ENCODE peak calls at places on chromosome 13, in four cellular contexts. J, U, F and Z are unnamed samples.

GRCh38 chr13:58542530-58542929 is 911.0 kb downstream of the PCDH17 start:
- DNase-seq in F (no peak), J (no peak), U (no peak), Z (no peak)

GRCh38 chr13:63044617-63045016 is 1629.0 kb upstream of the PCDH20 start:
- DNase-seq in U (no peak), J (no peak), F (no peak), Z (no peak)

GRCh38 chr13:40814803-40815202 is 25.4 kb downstream of the SLC25A15 start:
- DNase-seq in U (no peak), F (no peak), J (no peak), Z (no peak)

GRCh38 chr13:33434676-33435075 is 149.1 kb upstream of the STARD13 start:
- DNase-seq in F (no peak), J (no peak), U (no peak), Z (no peak)

GRCh38 chr13:32804673-32805260 is 211.5 kb upstream of the KL start:
- DNase-seq in U (no peak), F (no peak), J (no peak), Z (no peak)

GRCh38 chr13:39016789-39017188 is 21.1 kb downstream of the PROSER1 start:
- DNase-seq in F (peak; percentile 19), J (no peak), U (no peak), Z (peak; percentile 18)

GRCh38 chr13:59464926-59465325 is 698.8 kb downstream of the DIAPH3 start:
- DNase-seq in U (no peak), F (no peak), J (no peak), Z (no peak)

GRCh38 chr13:52751196-52751595 is 11.6 kb upstream of the CNMD start:
- DNase-seq in J (no peak), F (no peak), U (no peak), Z (no peak)

GRCh38 chr13:49607761-49608160 is 20.5 kb upstream of the ARL11 start:
- DNase-seq in U (no peak), J (no peak), F (no peak), Z (no peak)

GRCh38 chr13:76012091-76012721 is 376.1 kb downstream of the LMO7 start:
- DNase-seq in J (no peak), U (no peak), F (no peak), Z (no peak)

GRCh38 chr13:59677966-59678814 is 485.5 kb downstream of the DIAPH3 start:
- DNase-seq in U (peak; percentile 50), F (peak; percentile 16), J (no peak), Z (peak; percentile 25)

GRCh38 chr13:73173160-73173905 is 114.5 kb downstream of the KLF5 start:
- DNase-seq in J (no peak), F (no peak), U (no peak), Z (no peak)
- TF ChIP-seq POLR2AphosphoS5 in J (no peak), F (no peak), U (no peak), Z (no peak)

DNA sequence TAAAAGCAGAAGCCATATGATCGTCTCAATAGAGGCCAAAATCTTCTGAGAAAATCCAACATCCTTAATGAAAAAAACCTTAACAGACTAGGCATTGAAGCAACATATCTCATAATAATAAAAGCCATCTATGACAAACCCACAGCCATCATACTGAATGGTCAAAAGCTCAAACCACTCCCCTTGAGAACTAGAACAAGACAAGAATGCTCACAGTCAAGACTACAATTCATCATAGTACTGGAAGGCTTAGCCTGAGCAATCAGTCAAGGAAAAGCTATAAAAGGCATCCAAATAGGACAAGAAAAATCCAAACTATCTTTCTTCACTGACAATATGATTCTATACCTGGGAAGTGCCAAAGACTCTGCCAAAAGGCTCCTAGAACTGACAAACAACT is 2668.2 kb upstream of the PCDH20 start:
- DNase-seq in F (no peak), U (no peak), J (no peak), Z (no peak)
- TF ChIP-seq SPI1 in F (no peak), U (no peak), J (no peak), Z (no peak)

GRCh38 chr13:35953537-35954206 is 177.5 kb downstream of the DCLK1 start:
- DNase-seq in F (peak; percentile 5), U (peak; percentile 8), J (no peak), Z (no peak)
- TF ChIP-seq POLR2AphosphoS5 in F (no peak), U (no peak), J (no peak), Z (no peak)

DNA sequence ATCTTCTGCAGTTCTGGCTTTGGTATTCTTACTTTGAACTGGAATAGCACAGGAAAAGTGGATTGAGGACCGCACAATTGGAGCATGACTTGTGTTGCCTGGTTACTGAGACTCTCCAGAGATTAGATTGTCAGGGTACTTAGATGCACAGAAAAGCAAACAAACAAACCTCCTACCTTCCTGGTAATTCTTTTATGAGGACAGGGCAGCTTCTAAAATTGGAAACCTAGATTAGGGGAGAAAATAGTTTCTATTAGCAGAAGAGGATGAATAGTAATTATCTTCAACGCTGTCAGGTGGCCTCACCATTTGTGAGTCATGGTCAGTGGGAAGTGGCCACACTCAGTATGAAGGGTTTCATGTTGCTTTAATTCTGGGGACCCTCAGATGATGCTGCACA is 106.7 kb downstream of the LACC1 start:
- DNase-seq in F (no peak), J (no peak), U (no peak), Z (no peak)
- TF ChIP-seq SPI1 in F (no peak), J (no peak), U (no peak), Z (no peak)

DNA sequence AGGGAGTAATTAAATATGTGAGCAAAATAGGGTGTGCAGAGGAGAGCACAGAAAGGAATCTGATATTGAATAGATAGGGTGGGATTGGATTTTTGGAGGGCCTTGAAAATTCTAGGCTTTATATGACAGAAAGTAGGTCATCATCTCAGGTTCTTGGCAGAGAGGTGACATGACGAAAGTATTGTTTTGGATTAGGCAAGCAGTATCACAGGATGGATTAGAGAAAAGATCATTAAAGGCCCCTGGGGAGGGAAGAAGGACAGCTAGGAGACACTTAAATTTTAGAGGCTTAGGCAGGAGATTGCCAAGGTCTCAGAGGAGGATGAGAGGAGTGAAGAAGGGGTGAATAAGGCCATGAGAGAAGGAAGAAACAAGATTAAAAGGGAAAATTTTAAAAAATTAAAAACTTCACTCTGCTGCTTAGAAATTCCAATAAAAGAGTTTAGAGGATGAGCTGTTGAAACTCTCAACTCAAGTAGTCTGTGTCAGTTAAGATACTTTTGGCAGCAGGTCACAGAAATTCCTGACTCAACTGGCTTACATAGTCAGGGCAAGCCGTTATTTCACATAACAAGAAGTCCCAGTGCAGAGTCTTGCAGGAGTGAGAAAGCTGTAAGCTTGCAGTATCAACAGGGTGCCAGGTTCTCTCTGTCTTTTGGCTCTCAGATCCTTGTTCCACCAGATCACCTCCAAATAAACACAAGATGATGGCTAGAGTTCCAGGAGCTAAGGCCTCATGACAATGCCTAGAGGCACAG is 8.8 kb downstream of the GPC6 start:
- DNase-seq in U (no peak), J (no peak), F (no peak), Z (no peak)
- TF ChIP-seq POLR2AphosphoS5 in U (no peak), J (no peak), F (no peak), Z (no peak)

GRCh38 chr13:28564030-28564429 is 69.1 kb upstream of the FLT1 start:
- DNase-seq in J (no peak), F (no peak), U (no peak), Z (no peak)

GRCh38 chr13:28563609-28564008 is 68.7 kb upstream of the FLT1 start:
- DNase-seq in U (no peak), F (no peak), J (no peak), Z (no peak)

GRCh38 chr13:28568286-28568685 is 73.4 kb upstream of the FLT1 start:
- DNase-seq in J (no peak), U (peak; percentile 59), F (peak; percentile 31), Z (no peak)

GRCh38 chr13:28566891-28567290 is 72.0 kb upstream of the FLT1 start:
- DNase-seq in J (no peak), U (no peak), F (no peak), Z (no peak)

GRCh38 chr13:28566283-28566682 is 71.4 kb upstream of the FLT1 start:
- DNase-seq in J (no peak), F (no peak), U (no peak), Z (no peak)
- TF ChIP-seq SPI1 in J (no peak), F (no peak), U (no peak), Z (no peak)